ENCODE peak calls at places on chromosome 4, in seven cellular contexts. X, D, Z, T, B, N and S are unnamed samples.

GRCh38 chr4:186021461-186022167 is 47.3 kb upstream of the TLR3 start:
- DNase-seq in X (peak), D (no peak), Z (no peak), T (peak), B (no peak), N (no peak), S (no peak)

GRCh38 chr4:128859887-128860774 is 50.6 kb downstream of the JADE1 start:
- DNase-seq in X (peak), D (no peak), Z (no peak), T (no peak), B (no peak), N (no peak), S (no peak)

GRCh38 chr4:84492737-84493091 is 6.4 kb downstream of the NKX6-1 start:
- DNase-seq in X (no peak), D (no peak), Z (no peak), T (no peak), B (no peak), N (no peak), S (no peak)

GRCh38 chr4:76626686-76627465 is 191.8 kb downstream of the SHROOM3 start:
- DNase-seq in X (no peak), D (no peak), Z (no peak), T (no peak), B (no peak), N (no peak), S (no peak)

GRCh38 chr4:114562176-114562904 is 36.3 kb upstream of the UGT8 start:
- DNase-seq in X (no peak), D (no peak), Z (no peak), T (no peak), B (no peak), N (no peak), S (no peak)

GRCh38 chr4:109870061-109870460 is 22.2 kb downstream of the LRIT3 start:
- DNase-seq in X (no peak), D (no peak), Z (no peak), T (no peak), B (no peak), N (no peak), S (no peak)

GRCh38 chr4:26083987-26084386 is 170.0 kb downstream of the SMIM20 start:
- DNase-seq in X (peak), D (peak), Z (no peak), T (peak), B (no peak), N (peak), S (no peak)

GRCh38 chr4:40550900-40551546 is 78.6 kb downstream of the RBM47 start:
- DNase-seq in X (peak), D (no peak), Z (no peak), T (no peak), B (no peak), N (no peak), S (no peak)

GRCh38 chr4:145679991-145680455 is at the start of gene C4orf51:
- DNase-seq in X (peak), D (peak), Z (no peak), T (no peak), B (no peak), N (peak), S (no peak)

GRCh38 chr4:123546123-123546654 is 149.6 kb downstream of the SPRY1 start:
- DNase-seq in X (no peak), D (no peak), Z (no peak), T (no peak), B (no peak), N (no peak), S (no peak)

GRCh38 chr4:150323551-150324325 is 245.5 kb downstream of the DCLK2 start:
- DNase-seq in X (no peak), D (no peak), Z (no peak), T (no peak), B (no peak), N (no peak), S (no peak)

GRCh38 chr4:183038436-183038835 is 60.6 kb upstream of the WWC2 start:
- DNase-seq in X (no peak), D (no peak), Z (no peak), T (no peak), B (no peak), N (no peak), S (no peak)

GRCh38 chr4:57219389-57219890 is 109.3 kb upstream of the IGFBP7 start:
- DNase-seq in X (no peak), D (no peak), Z (no peak), T (no peak), B (no peak), N (no peak), S (no peak)

GRCh38 chr4:111562811-111563210 is 582.4 kb upstream of the FAM241A start:
- DNase-seq in X (peak), D (no peak), Z (no peak), T (no peak), B (no peak), N (peak), S (no peak)

GRCh38 chr4:174256277-174256713 is 27.2 kb downstream of the FBXO8 start:
- DNase-seq in X (peak), D (no peak), Z (no peak), T (no peak), B (no peak), N (peak), S (no peak)

GRCh38 chr4:156672492-156672891 is 299.1 kb downstream of the PDGFC start:
- DNase-seq in X (peak), D (no peak), Z (no peak), T (no peak), B (no peak), N (no peak), S (no peak)

GRCh38 chr4:14059006-14059405 is 431.5 kb upstream of the BOD1L1 start:
- DNase-seq in X (peak), D (no peak), Z (no peak), T (no peak), B (no peak), N (no peak), S (no peak)

GRCh38 chr4:66959207-66959606 is 586.1 kb downstream of the CENPC start:
- DNase-seq in X (no peak), D (no peak), Z (no peak), T (no peak), B (no peak), N (no peak), S (no peak)

GRCh38 chr4:30863031-30863430 is 142.9 kb downstream of the PCDH7 start:
- DNase-seq in X (peak), D (no peak), Z (no peak), T (no peak), B (no peak), N (no peak), S (no peak)

GRCh38 chr4:146960634-146961033 is 15.0 kb upstream of the TTC29 start:
- DNase-seq in X (no peak), D (no peak), Z (no peak), T (no peak), B (no peak), N (no peak), S (no peak)

GRCh38 chr4:177016541-177017141 is 223.9 kb upstream of the VEGFC start:
- DNase-seq in X (peak), D (no peak), Z (no peak), T (no peak), B (no peak), N (peak), S (no peak)

GRCh38 chr4:37816006-37816405 is 10.5 kb upstream of the PGM2 start:
- DNase-seq in X (no peak), D (no peak), Z (no peak), T (no peak), B (no peak), N (no peak), S (no peak)

GRCh38 chr4:177442623-177443155 is 452 bp upstream of the AGA start:
- DNase-seq in X (peak), D (no peak), Z (no peak), T (no peak), B (no peak), N (no peak), S (no peak)

GRCh38 chr4:134531013-134531412 is 329.4 kb upstream of the PABPC4L start:
- DNase-seq in X (no peak), D (no peak), Z (no peak), T (no peak), B (no peak), N (no peak), S (no peak)

GRCh38 chr4:47031011-47031678 is at the start of gene GABRB1:
- DNase-seq in X (peak), D (no peak), Z (peak), T (peak), B (no peak), N (no peak), S (no peak)

GRCh38 chr4:60726779-60727178 is 473.3 kb upstream of the ADGRL3 start:
- DNase-seq in X (no peak), D (no peak), Z (no peak), T (no peak), B (no peak), N (no peak), S (no peak)

GRCh38 chr4:126969360-126969759 is 663.4 kb upstream of the INTU start:
- DNase-seq in X (no peak), D (no peak), Z (no peak), T (no peak), B (no peak), N (no peak), S (no peak)

DNA sequence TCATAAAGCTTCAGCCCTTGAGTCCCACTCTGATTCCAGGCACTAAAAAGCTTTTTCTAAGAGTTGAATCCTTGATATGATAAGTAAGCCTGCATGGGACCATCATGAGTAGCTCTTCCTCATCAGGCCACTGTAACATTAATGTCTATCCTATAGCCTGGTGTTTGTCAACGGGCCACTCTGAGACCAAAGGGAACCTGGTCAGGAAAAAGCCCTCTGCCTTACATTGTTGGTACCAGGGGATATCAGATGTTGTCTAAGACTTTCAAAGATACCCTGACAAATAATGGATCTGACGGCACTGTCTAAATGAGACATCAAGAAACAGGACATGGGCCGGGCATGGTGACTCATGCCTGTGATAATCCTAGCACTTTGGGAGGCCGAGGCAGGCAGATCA is 26.1 kb downstream of the TBC1D9 start:
- DNase-seq in X (no peak), D (no peak), Z (no peak), T (no peak), B (no peak), N (no peak), S (no peak)
- H3K4me3 ChIP-seq in X (no peak), D (no peak), Z (no peak), T (no peak), B (no peak), N (no peak), S (no peak)

GRCh38 chr4:159018062-159018629 is 84.7 kb upstream of the RAPGEF2 start:
- DNase-seq in X (no peak), D (no peak), Z (no peak), T (no peak), B (no peak), N (no peak), S (no peak)

GRCh38 chr4:159015862-159016261 is 87.0 kb upstream of the RAPGEF2 start:
- DNase-seq in X (peak), D (no peak), Z (no peak), T (no peak), B (no peak), N (no peak), S (no peak)

GRCh38 chr4:159014896-159015295 is 88.0 kb upstream of the RAPGEF2 start:
- DNase-seq in X (peak), D (no peak), Z (no peak), T (no peak), B (no peak), N (peak), S (no peak)

GRCh38 chr4:159017323-159018036 is 85.4 kb upstream of the RAPGEF2 start:
- DNase-seq in X (no peak), D (no peak), Z (no peak), T (no peak), B (no peak), N (no peak), S (no peak)

DNA sequence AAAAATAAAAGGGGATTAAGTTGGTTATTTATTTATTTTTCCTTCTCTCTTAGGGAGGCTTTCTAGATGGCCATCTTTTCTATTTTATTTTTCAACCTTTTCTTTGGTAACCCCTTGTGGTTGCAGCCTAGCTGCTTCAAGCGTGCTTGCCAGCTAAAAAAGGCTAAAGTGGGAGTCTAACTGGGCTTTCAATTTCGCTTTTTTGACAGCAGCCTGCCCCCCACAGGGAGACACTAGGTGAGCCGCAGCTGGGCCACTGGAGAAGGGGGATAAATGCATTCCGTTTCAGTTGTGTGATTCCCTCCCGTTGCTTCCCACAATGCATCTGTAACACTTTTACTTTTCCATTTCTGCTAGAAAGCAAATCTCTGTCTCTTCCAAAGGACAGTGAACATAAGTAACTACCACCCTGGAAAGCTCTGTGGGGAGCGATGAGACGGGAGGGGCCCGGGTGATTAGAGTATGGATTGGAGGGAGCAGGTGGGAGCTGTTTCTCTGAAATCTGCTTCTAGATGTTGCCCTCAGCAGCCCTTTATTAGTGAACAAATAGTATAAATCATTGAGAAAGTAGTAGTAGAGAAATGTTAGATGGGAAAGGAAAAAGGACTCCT is 86.2 kb upstream of the RAPGEF2 start:
- DNase-seq in X (no peak), D (no peak), Z (no peak), T (no peak), B (no peak), N (no peak), S (no peak)
- H3K4me3 ChIP-seq in X (no peak), D (no peak), Z (no peak), T (no peak), B (no peak), N (no peak), S (no peak)

GRCh38 chr4:55635282-55635681 is 816 bp downstream of the NMU start:
- DNase-seq in X (no peak), D (no peak), Z (no peak), T (no peak), B (no peak), N (no peak), S (no peak)
- H3K4me3 ChIP-seq in X (no peak), D (no peak), Z (no peak), T (no peak), B (peak), N (no peak), S (peak)

GRCh38 chr4:184792334-184792733 is 33.4 kb downstream of the ACSL1 start:
- DNase-seq in X (no peak), D (no peak), Z (no peak), T (no peak), B (no peak), N (no peak), S (no peak)
- H3K4me3 ChIP-seq in X (no peak), D (peak), Z (no peak), T (no peak), B (no peak), N (no peak), S (no peak)

GRCh38 chr4:89056953-89057398 is at the start of gene FAM13A:
- DNase-seq in X (peak), D (peak), Z (peak), T (peak), B (peak), N (peak), S (peak)
- H3K4me3 ChIP-seq in X (peak), D (peak), Z (peak), T (peak), B (peak), N (peak), S (peak)

GRCh38 chr4:86893136-86893535 is 914 bp upstream of the C4orf36 start:
- DNase-seq in X (no peak), D (no peak), Z (no peak), T (no peak), B (no peak), N (no peak), S (no peak)

GRCh38 chr4:86892639-86892965 is 380 bp upstream of the C4orf36 start:
- DNase-seq in X (peak), D (no peak), Z (no peak), T (no peak), B (no peak), N (no peak), S (no peak)

GRCh38 chr4:86895692-86896488 is 3.7 kb upstream of the C4orf36 start:
- DNase-seq in X (peak), D (no peak), Z (no peak), T (no peak), B (no peak), N (no peak), S (no peak)

GRCh38 chr4:86894465-86894864 is 2.2 kb upstream of the C4orf36 start:
- DNase-seq in X (peak), D (no peak), Z (no peak), T (no peak), B (no peak), N (no peak), S (no peak)

DNA sequence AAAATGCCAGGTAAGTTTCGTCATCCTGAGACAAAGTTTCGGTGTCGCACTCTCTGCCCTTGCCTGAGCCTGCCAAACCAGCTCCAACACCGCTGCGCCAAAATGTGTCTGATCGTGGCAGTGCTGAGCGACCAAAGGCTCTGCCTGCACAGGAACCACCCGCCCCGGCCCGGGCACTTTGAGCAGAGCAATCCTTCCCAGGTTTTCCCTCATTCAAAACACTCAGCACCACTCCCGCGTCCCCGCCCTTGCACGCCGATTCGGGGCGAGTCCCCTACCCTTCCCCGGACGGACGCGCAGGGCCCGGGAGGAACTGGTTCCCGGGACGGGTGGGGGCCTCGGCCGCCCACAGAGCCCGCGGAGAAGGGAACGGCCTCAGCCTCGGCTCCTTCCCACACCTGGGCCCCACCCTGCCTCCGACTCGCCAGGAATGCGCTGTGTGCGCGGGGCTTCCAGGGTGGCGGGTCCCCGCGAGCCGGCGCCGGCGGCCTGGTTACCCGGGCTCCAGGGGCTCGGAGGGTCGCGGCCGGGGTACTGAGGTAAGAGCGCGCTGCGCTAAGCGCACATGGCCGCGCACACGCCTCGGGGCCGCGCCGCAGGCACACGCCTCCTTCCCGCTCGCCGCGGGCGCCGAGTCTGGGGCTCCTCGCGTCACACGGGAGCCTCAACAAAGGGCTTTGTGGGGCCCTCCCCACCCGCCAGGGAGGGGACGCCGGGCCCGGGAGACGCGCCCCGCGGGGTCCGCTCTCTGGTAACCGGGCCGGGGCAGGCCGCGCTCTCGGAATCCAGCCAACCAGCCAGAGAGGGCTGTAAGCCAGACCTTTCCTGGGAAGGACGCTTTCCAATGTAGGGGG is at the start of gene C4orf36:
- DNase-seq in X (peak), D (peak), Z (peak), T (peak), B (peak), N (no peak), S (peak)
- H3K4me3 ChIP-seq in X (peak), D (peak), Z (peak), T (peak), B (peak), N (peak), S (peak)

GRCh38 chr4:87009095-87009648 is 74.4 kb downstream of the AFF1 start:
- DNase-seq in X (no peak), D (no peak), Z (no peak), T (no peak), B (no peak), N (no peak), S (no peak)
- H3K4me3 ChIP-seq in X (peak), D (peak), Z (no peak), T (no peak), B (peak), N (no peak), S (peak)

GRCh38 chr4:11426003-11426402 is 2.7 kb downstream of the HS3ST1 start:
- DNase-seq in X (no peak), D (no peak), Z (no peak), T (no peak), B (no peak), N (no peak), S (no peak)

GRCh38 chr4:11428161-11428700 is 463 bp downstream of the HS3ST1 start:
- DNase-seq in X (no peak), D (no peak), Z (no peak), T (no peak), B (no peak), N (no peak), S (no peak)

GRCh38 chr4:11424896-11425295 is 3.8 kb downstream of the HS3ST1 start:
- DNase-seq in X (no peak), D (no peak), Z (no peak), T (no peak), B (no peak), N (no peak), S (no peak)

GRCh38 chr4:11427201-11427996 is 1.3 kb downstream of the HS3ST1 start:
- DNase-seq in X (no peak), D (no peak), Z (no peak), T (no peak), B (no peak), N (no peak), S (no peak)

DNA sequence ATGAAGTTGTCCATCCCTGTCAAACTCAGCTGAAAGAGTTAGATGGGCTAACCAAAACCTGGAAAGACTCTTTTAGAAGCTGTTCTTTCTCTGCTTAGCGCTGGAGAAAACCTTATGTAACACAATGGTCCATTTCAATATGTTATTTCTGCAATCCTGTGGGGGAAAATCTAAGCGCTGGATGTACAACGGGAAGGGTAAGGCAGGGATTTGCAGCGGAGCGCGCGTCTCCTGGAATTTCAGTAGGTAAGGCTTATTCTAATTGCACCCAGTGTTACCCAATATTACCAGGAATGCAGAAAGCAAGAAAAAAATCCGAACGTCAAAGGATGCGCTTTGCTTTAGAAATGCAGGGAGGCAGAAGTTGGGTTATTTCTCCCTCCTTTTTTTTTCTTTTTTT is 2.0 kb downstream of the HS3ST1 start:
- DNase-seq in X (no peak), D (no peak), Z (no peak), T (no peak), B (no peak), N (no peak), S (no peak)
- H3K4me3 ChIP-seq in X (no peak), D (peak), Z (no peak), T (no peak), B (peak), N (no peak), S (peak)

GRCh38 chr4:78059524-78059889 is 2.4 kb downstream of the FRAS1 start:
- DNase-seq in X (peak), D (peak), Z (no peak), T (peak), B (peak), N (peak), S (no peak)
- H3K4me3 ChIP-seq in X (peak), D (peak), Z (no peak), T (no peak), B (peak), N (peak), S (peak)

GRCh38 chr4:2482192-2482591 is 13.3 kb downstream of the RNF4 start:
- DNase-seq in X (no peak), D (no peak), Z (peak), T (no peak), B (no peak), N (no peak), S (no peak)

GRCh38 chr4:2482693-2483092 is 13.8 kb downstream of the RNF4 start:
- DNase-seq in X (peak), D (peak), Z (peak), T (peak), B (no peak), N (no peak), S (no peak)

GRCh38 chr4:2484993-2485392 is 16.1 kb downstream of the RNF4 start:
- DNase-seq in X (peak), D (peak), Z (peak), T (peak), B (peak), N (no peak), S (peak)

GRCh38 chr4:2484169-2484568 is 15.3 kb downstream of the RNF4 start:
- DNase-seq in X (no peak), D (no peak), Z (peak), T (no peak), B (no peak), N (no peak), S (no peak)

GRCh38 chr4:2483237-2483636 is 14.3 kb downstream of the RNF4 start:
- DNase-seq in X (no peak), D (no peak), Z (no peak), T (no peak), B (no peak), N (no peak), S (no peak)
- H3K4me3 ChIP-seq in X (no peak), D (no peak), Z (no peak), T (no peak), B (no peak), N (no peak), S (no peak)